ENCODE peak calls at places on chromosomes 6 and 20, in seven cellular contexts. E, H, D, P, G, B and Z are unnamed samples.

GRCh38 chr20:43409041-43409913 is 48.4 kb upstream of the SRSF6 start:
- DNase-seq in G (peak), P (peak), E (no peak), D (peak), H (no peak), B (peak), Z (no peak)

GRCh38 chr6:32837651-32838113 is 857 bp downstream of the TAP2 start:
- DNase-seq in B (no peak), E (no peak), P (no peak), H (no peak), G (no peak), D (peak), Z (no peak)

GRCh38 chr6:33317668-33318425 is at the start of gene ZBTB22:
- DNase-seq in D (peak), P (peak), G (peak), H (peak), E (peak), B (peak), Z (peak)

GRCh38 chr6:108549241-108549640 is 11.5 kb upstream of the FOXO3 start:
- DNase-seq in H (no peak), G (no peak), P (no peak), B (no peak), D (no peak), E (no peak), Z (no peak)

GRCh38 chr6:73216859-73217258 is 8.4 kb downstream of the KHDC1L start:
- DNase-seq in D (no peak), E (no peak), P (no peak), H (no peak), B (no peak), G (no peak), Z (no peak)

GRCh38 chr20:15913661-15914060 is 659.6 kb downstream of the KIF16B start:
- DNase-seq in D (no peak), B (no peak), P (no peak), E (no peak), H (no peak), G (no peak), Z (no peak)

GRCh38 chr20:31708839-31709534 is 13.7 kb downstream of the BCL2L1 start:
- DNase-seq in P (no peak), D (no peak), G (no peak), B (peak), E (no peak), H (no peak), Z (peak)

GRCh38 chr6:47149070-47149469 is 106.9 kb upstream of the ADGRF1 start:
- DNase-seq in H (no peak), P (no peak), E (no peak), B (no peak), G (no peak), D (no peak), Z (no peak)

GRCh38 chr20:64108731-64109389 is 1.5 kb upstream of the NPBWR2 start:
- DNase-seq in G (no peak), B (no peak), P (no peak), D (no peak), E (peak), H (no peak), Z (peak)

GRCh38 chr20:10171864-10172751 is 46.5 kb upstream of the SNAP25 start:
- DNase-seq in D (peak), P (peak), B (peak), H (peak), E (peak), G (no peak), Z (peak)

GRCh38 chr20:45779011-45779915 is 12.4 kb downstream of the WFDC3 start:
- DNase-seq in D (peak), H (no peak), P (no peak), G (no peak), E (peak), B (no peak), Z (peak)

GRCh38 chr6:142407685-142408273 is 106.0 kb downstream of the ADGRG6 start:
- DNase-seq in G (no peak), B (no peak), P (no peak), E (no peak), H (no peak), D (no peak), Z (no peak)

GRCh38 chr6:44932651-44933091 is 395.5 kb upstream of the RUNX2 start:
- DNase-seq in D (no peak), P (no peak), H (no peak), B (no peak), E (no peak), G (no peak), Z (no peak)

GRCh38 chr6:129785081-129785755 is 75.2 kb upstream of the ARHGAP18 start:
- DNase-seq in G (no peak), E (no peak), B (no peak), D (no peak), P (no peak), H (no peak), Z (no peak)

GRCh38 chr6:97215157-97215769 is 67.8 kb downstream of the MMS22L start:
- DNase-seq in H (peak), B (no peak), P (peak), D (peak), G (peak), E (no peak), Z (no peak)

GRCh38 chr20:17568972-17569471 is 853 bp upstream of the DSTN start:
- DNase-seq in E (peak), D (peak), H (peak), P (peak), G (no peak), B (peak), Z (peak)

GRCh38 chr6:139540276-139540675 is 165.8 kb upstream of the CITED2 start:
- DNase-seq in H (no peak), E (no peak), P (no peak), D (peak), G (peak), B (no peak), Z (no peak)

GRCh38 chr20:6838181-6838826 is 70.8 kb downstream of the BMP2 start:
- DNase-seq in G (no peak), B (peak), P (no peak), E (no peak), H (no peak), D (peak), Z (no peak)

GRCh38 chr6:24033284-24033683 is 92.7 kb upstream of the NRSN1 start:
- DNase-seq in B (no peak), D (peak), G (no peak), H (no peak), E (no peak), P (no peak), Z (no peak)

GRCh38 chr20:61915101-61915500 is 150.6 kb downstream of the TAF4 start:
- DNase-seq in D (no peak), P (no peak), G (no peak), E (no peak), B (no peak), H (no peak), Z (no peak)

GRCh38 chr6:67231092-67231491 is 1404.0 kb upstream of the ADGRB3 start:
- DNase-seq in D (no peak), H (no peak), G (peak), B (no peak), E (no peak), P (no peak), Z (no peak)

GRCh38 chr6:147724454-147724853 is 216.0 kb downstream of the SAMD5 start:
- DNase-seq in G (no peak), E (no peak), D (no peak), H (no peak), B (no peak), P (no peak), Z (no peak)

GRCh38 chr20:38175221-38176030 is 10.4 kb upstream of the TGM2 start:
- DNase-seq in G (no peak), H (no peak), D (no peak), B (no peak), P (no peak), E (peak), Z (no peak)

GRCh38 chr20:22901921-22902320 is 133.2 kb upstream of the SSTR4 start:
- DNase-seq in D (no peak), E (no peak), B (no peak), G (no peak), H (no peak), P (no peak), Z (no peak)